ENCODE peak calls at places on chromosomes 1 and 21, in seven cellular contexts. X, S, W, K, M, D and E are unnamed samples.

GRCh38 chr1:46411601-46412341 is 17.7 kb downstream of the FAAH start:
- DNase-seq in X (no peak), S (no peak), W (peak), K (no peak), M (no peak), D (no peak), E (no peak)

GRCh38 chr1:41728403-41729202 is 190.1 kb downstream of the HIVEP3 start:
- DNase-seq in X (peak), S (peak), W (peak), K (no peak), M (no peak), D (no peak), E (no peak)

GRCh38 chr1:58331156-58331555 is 215.4 kb downstream of the OMA1 start:
- DNase-seq in X (no peak), S (no peak), W (no peak), K (no peak), M (no peak), D (peak), E (no peak)

GRCh38 chr1:43446881-43447835 is 6.6 kb downstream of the HYI start:
- DNase-seq in X (no peak), S (no peak), W (no peak), K (no peak), M (no peak), D (no peak), E (no peak)

GRCh38 chr1:60978421-60979357 is 103.7 kb upstream of the NFIA start:
- DNase-seq in X (peak), S (no peak), W (peak), K (no peak), M (no peak), D (peak), E (no peak)

GRCh38 chr1:25195835-25196234 is 36.5 kb downstream of the SYF2 start:
- DNase-seq in X (no peak), S (no peak), W (no peak), K (no peak), M (no peak), D (no peak), E (no peak)

GRCh38 chr1:54545916-54546635 is 2.0 kb upstream of the ACOT11 start:
- DNase-seq in X (no peak), S (no peak), W (no peak), K (no peak), M (no peak), D (no peak), E (no peak)

GRCh38 chr1:171346866-171347265 is 32.9 kb downstream of the FMO4 start:
- DNase-seq in X (no peak), S (no peak), W (no peak), K (no peak), M (no peak), D (peak), E (no peak)

GRCh38 chr1:50368179-50369007 is 54.9 kb downstream of the DMRTA2 start:
- DNase-seq in X (peak), S (no peak), W (peak), K (no peak), M (no peak), D (peak), E (no peak)

GRCh38 chr1:32816676-32817158 is 441 bp downstream of the YARS1 start:
- DNase-seq in X (no peak), S (no peak), W (no peak), K (no peak), M (no peak), D (peak), E (peak)

GRCh38 chr1:225156254-225156653 is 226.8 kb downstream of the DNAH14 start:
- DNase-seq in X (no peak), S (no peak), W (no peak), K (no peak), M (no peak), D (peak), E (no peak)

GRCh38 chr1:240100351-240100750 is 8.7 kb downstream of the FMN2 start:
- DNase-seq in X (no peak), S (no peak), W (no peak), K (no peak), M (peak), D (no peak), E (no peak)

GRCh38 chr21:43372663-43373386 is 54.1 kb downstream of the SIK1 start:
- DNase-seq in X (no peak), S (peak), W (no peak), K (no peak), M (no peak), D (no peak), E (no peak)

GRCh38 chr21:39022901-39023693 is 160.2 kb downstream of the PSMG1 start:
- DNase-seq in X (no peak), S (peak), W (no peak), K (no peak), M (peak), D (peak), E (no peak)

GRCh38 chr1:3732747-3733602 is 19.3 kb upstream of the CCDC27 start:
- DNase-seq in X (no peak), S (no peak), W (no peak), K (no peak), M (no peak), D (peak), E (no peak)

GRCh38 chr1:39940253-39940652 is 14.7 kb upstream of the MFSD2A start:
- DNase-seq in X (no peak), S (no peak), W (no peak), K (no peak), M (no peak), D (no peak), E (no peak)

GRCh38 chr21:16708431-16708830 is 804.4 kb upstream of the CXADR start:
- DNase-seq in X (no peak), S (no peak), W (no peak), K (no peak), M (no peak), D (peak), E (no peak)

GRCh38 chr21:20276377-20276776 is 721.8 kb upstream of the NCAM2 start:
- DNase-seq in X (no peak), S (no peak), W (no peak), K (no peak), M (no peak), D (no peak), E (no peak)

GRCh38 chr1:118136511-118136937 is 48.5 kb downstream of the SPAG17 start:
- DNase-seq in X (peak), S (no peak), W (peak), K (no peak), M (peak), D (peak), E (no peak)